ENCODE peak calls at places on chromosome 17, in four cellular contexts. One of them, this sample, is unnamed.
A peak's percentile ranks its signal among the peaks of the same experiment; 100 is the strongest.

GRCh38 chr17:13002761-13003453 is 14.9 kb downstream of the ELAC2 start:
- DNase-seq in H1: peak; percentile 90
- DNase-seq in trophoblast cell: peak; percentile 90
- DNase-seq in H9: peak; percentile 78
- DNase-seq in this sample: peak; percentile 74

GRCh38 chr17:40286473-40286872 is 1.2 kb upstream of the CDC6 start:
- DNase-seq in trophoblast cell: no peak
- DNase-seq in H1: no peak
- DNase-seq in H9: no peak
- DNase-seq in this sample: no peak

GRCh38 chr17:77332034-77332971 is 191.5 kb downstream of the SEC14L1 start:
- DNase-seq in H9: no peak
- DNase-seq in trophoblast cell: peak; percentile 73
- DNase-seq in H1: no peak
- DNase-seq in this sample: no peak

GRCh38 chr17:57750930-57751329 is 5.8 kb upstream of the CCDC182 start:
- DNase-seq in trophoblast cell: no peak
- DNase-seq in H1: no peak
- DNase-seq in H9: no peak
- DNase-seq in this sample: peak; percentile 14

GRCh38 chr17:67420994-67421393 is 43.9 kb downstream of the PITPNC1 start:
- DNase-seq in H1: no peak
- DNase-seq in trophoblast cell: no peak
- DNase-seq in H9: no peak
- DNase-seq in this sample: no peak

GRCh38 chr17:66359351-66359750 is 56.9 kb downstream of the PRKCA start:
- DNase-seq in H1: no peak
- DNase-seq in H9: no peak
- DNase-seq in trophoblast cell: no peak
- DNase-seq in this sample: no peak

GRCh38 chr17:48215583-48216139 is 108.1 kb downstream of the SNX11 start:
- DNase-seq in trophoblast cell: no peak
- DNase-seq in H1: peak; percentile 47
- DNase-seq in H9: peak; percentile 77
- DNase-seq in this sample: peak; percentile 79

GRCh38 chr17:7747586-7747985 is 30.0 kb downstream of the DNAH2 start:
- DNase-seq in H1: no peak
- DNase-seq in H9: no peak
- DNase-seq in trophoblast cell: peak; percentile 82
- DNase-seq in this sample: peak; percentile 66

GRCh38 chr17:34254651-34255380 is at the start of gene CCL2:
- DNase-seq in H9: peak; percentile 89
- DNase-seq in trophoblast cell: no peak
- DNase-seq in H1: peak; percentile 56
- DNase-seq in this sample: peak; percentile 96

GRCh38 chr17:77506371-77506991 is 365.7 kb downstream of the SEC14L1 start:
- DNase-seq in trophoblast cell: no peak
- DNase-seq in H1: no peak
- DNase-seq in H9: no peak
- DNase-seq in this sample: no peak

GRCh38 chr17:45228985-45229517 is 7.4 kb downstream of the FMNL1 start:
- DNase-seq in H1: no peak
- DNase-seq in trophoblast cell: peak; percentile 58
- DNase-seq in H9: peak; percentile 74
- DNase-seq in this sample: peak; percentile 82

GRCh38 chr17:2777242-2777867 is 18.9 kb upstream of the RAP1GAP2 start:
- DNase-seq in trophoblast cell: no peak
- DNase-seq in H1: peak; percentile 73
- DNase-seq in H9: peak; percentile 69
- DNase-seq in this sample: peak; percentile 44

GRCh38 chr17:30279156-30279555 is 12.6 kb downstream of the BLMH start:
- DNase-seq in H1: no peak
- DNase-seq in trophoblast cell: no peak
- DNase-seq in H9: no peak
- DNase-seq in this sample: no peak

GRCh38 chr17:66115246-66115645 is 76.7 kb downstream of the CEP112 start:
- DNase-seq in H1: no peak
- DNase-seq in H9: no peak
- DNase-seq in trophoblast cell: no peak
- DNase-seq in this sample: no peak

GRCh38 chr17:34579979-34580684 is 750 bp downstream of the TMEM132E start:
- DNase-seq in H1: peak; percentile 67
- DNase-seq in trophoblast cell: no peak
- DNase-seq in H9: peak; percentile 65
- DNase-seq in this sample: peak; percentile 56

GRCh38 chr17:77400445-77400870 is 259.7 kb downstream of the SEC14L1 start:
- DNase-seq in trophoblast cell: no peak
- DNase-seq in H9: peak; percentile 81
- DNase-seq in H1: no peak
- DNase-seq in this sample: peak; percentile 65

GRCh38 chr17:77815127-77815905 is 143.2 kb upstream of the TNRC6C start:
- DNase-seq in H1: no peak
- DNase-seq in trophoblast cell: no peak
- DNase-seq in H9: no peak
- DNase-seq in this sample: no peak

GRCh38 chr17:27494192-27495091 is 38.2 kb downstream of the KSR1 start:
- DNase-seq in H9: peak; percentile 67
- DNase-seq in H1: no peak
- DNase-seq in trophoblast cell: peak; percentile 74
- DNase-seq in this sample: peak; percentile 69

GRCh38 chr17:62756198-62756597 is 51.9 kb downstream of the MARCHF10 start:
- DNase-seq in trophoblast cell: no peak
- DNase-seq in H9: no peak
- DNase-seq in H1: no peak
- DNase-seq in this sample: no peak

GRCh38 chr17:36851230-36851629 is 86.0 kb upstream of the LHX1 start:
- DNase-seq in trophoblast cell: no peak
- DNase-seq in H1: no peak
- DNase-seq in H9: no peak
- DNase-seq in this sample: no peak

GRCh38 chr17:77446959-77447634 is 306.3 kb downstream of the SEC14L1 start:
- DNase-seq in H1: no peak
- DNase-seq in H9: no peak
- DNase-seq in trophoblast cell: no peak
- DNase-seq in this sample: no peak

GRCh38 chr17:12693640-12694039 is 27.9 kb downstream of the MYOCD start:
- DNase-seq in trophoblast cell: no peak
- DNase-seq in H1: no peak
- DNase-seq in H9: no peak
- DNase-seq in this sample: no peak

DNA sequence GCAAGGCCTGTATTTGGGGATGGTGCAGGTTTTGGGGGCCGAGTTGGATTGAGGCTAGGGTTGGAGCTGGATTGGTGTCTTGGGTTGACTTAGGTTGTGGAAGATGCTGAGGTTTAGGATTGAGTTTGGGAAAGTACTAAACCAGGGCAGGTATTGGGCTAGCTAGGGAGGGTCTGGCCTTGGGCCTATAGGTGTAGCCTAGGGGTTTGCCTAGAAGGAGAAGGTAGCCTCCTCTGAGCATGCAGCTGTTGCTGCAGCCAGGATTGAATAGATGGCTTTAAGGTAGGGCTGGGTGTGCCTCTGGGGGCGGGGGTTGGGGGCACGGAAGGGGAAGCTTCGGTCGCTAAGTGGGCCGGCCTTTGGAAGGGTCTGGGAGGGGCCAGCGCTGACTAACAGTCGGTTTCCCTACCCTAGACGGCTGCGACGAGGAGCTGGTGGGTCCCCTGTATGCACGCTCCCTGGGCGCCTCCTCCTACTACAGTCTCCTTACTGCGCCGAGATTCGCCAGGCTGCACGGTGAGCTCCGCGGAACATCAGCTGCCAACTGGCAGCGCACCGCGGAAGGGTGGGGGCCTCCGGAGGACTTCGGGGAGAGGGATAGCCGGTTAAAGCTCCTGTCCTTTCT is 1.2 kb downstream of the CNTNAP1 start:
- DNase-seq in trophoblast cell: no peak
- DNase-seq in H9: peak; percentile 71
- DNase-seq in H1: peak; percentile 66
- DNase-seq in this sample: peak; percentile 46
- H3K23ac ChIP-seq in trophoblast cell: no peak overlapping the region
- H3K23ac ChIP-seq in H9: no peak overlapping the region
- H3K23ac ChIP-seq in H1: no peak overlapping the region
- H3K23ac ChIP-seq in this sample: peak overlapping the region; percentile 48

GRCh38 chr17:64128787-64129514 is 993 bp downstream of the ERN1 start:
- DNase-seq in H9: peak; percentile 39
- DNase-seq in trophoblast cell: peak; percentile 79
- DNase-seq in H1: no peak
- DNase-seq in this sample: peak; percentile 42

GRCh38 chr17:64125937-64126336 is 4.0 kb downstream of the ERN1 start:
- DNase-seq in H9: no peak
- DNase-seq in H1: no peak
- DNase-seq in trophoblast cell: no peak
- DNase-seq in this sample: no peak

GRCh38 chr17:64123114-64123513 is 6.8 kb downstream of the ERN1 start:
- DNase-seq in H9: no peak
- DNase-seq in trophoblast cell: no peak
- DNase-seq in H1: no peak
- DNase-seq in this sample: no peak

GRCh38 chr17:64126918-64127317 is 3.0 kb downstream of the ERN1 start:
- DNase-seq in H9: no peak
- DNase-seq in trophoblast cell: no peak
- DNase-seq in H1: no peak
- DNase-seq in this sample: no peak

DNA sequence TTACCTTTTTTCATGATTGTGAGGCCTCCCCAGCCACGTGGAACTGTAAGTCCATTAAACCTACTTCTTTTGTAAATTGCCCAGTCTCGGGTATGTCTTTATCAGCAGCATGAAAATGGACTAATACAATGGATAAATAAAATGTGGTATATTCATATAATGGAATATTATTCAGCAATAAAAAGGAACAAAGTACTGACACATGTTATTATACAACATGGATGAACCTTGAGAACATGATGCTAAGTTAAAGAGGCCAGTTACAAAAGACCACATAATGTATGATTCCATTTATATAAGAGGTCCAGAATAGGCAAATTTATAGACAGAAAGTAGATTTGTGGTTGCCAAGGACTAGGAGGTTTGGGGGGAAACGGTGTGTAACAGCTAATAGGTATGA is 5.3 kb downstream of the ERN1 start:
- DNase-seq in H9: no peak
- DNase-seq in trophoblast cell: no peak
- DNase-seq in H1: no peak
- DNase-seq in this sample: no peak
- H3K79me2 ChIP-seq in H9: no peaks in the 10 kb centered on the region
- H3K79me2 ChIP-seq in trophoblast cell: peaks cover 3% of the 10 kb centered on the region
- H3K79me2 ChIP-seq in H1: no peaks in the 10 kb centered on the region
- H3K79me2 ChIP-seq in this sample: no peaks in the 10 kb centered on the region

GRCh38 chr17:1752425-1752941 is 9.4 kb upstream of the SERPINF1 start:
- DNase-seq in H1: no peak
- DNase-seq in trophoblast cell: no peak
- DNase-seq in H9: peak; percentile 76
- DNase-seq in this sample: peak; percentile 57

GRCh38 chr17:1753767-1754429 is 8.0 kb upstream of the SERPINF1 start:
- DNase-seq in trophoblast cell: no peak
- DNase-seq in H9: no peak
- DNase-seq in H1: no peak
- DNase-seq in this sample: no peak

GRCh38 chr17:1755993-1756306 is 5.9 kb upstream of the SERPINF1 start:
- DNase-seq in H1: no peak
- DNase-seq in trophoblast cell: no peak
- DNase-seq in H9: no peak
- DNase-seq in this sample: peak; percentile 27

GRCh38 chr17:1755252-1755992 is 6.4 kb upstream of the SERPINF1 start:
- DNase-seq in trophoblast cell: no peak
- DNase-seq in H9: no peak
- DNase-seq in H1: no peak
- DNase-seq in this sample: no peak

GRCh38 chr17:1754430-1755112 is 7.3 kb upstream of the SERPINF1 start:
- DNase-seq in trophoblast cell: no peak
- DNase-seq in H1: no peak
- DNase-seq in H9: no peak
- DNase-seq in this sample: no peak
- H3K23ac ChIP-seq in trophoblast cell: no peak overlapping the region
- H3K23ac ChIP-seq in H1: no peak overlapping the region
- H3K23ac ChIP-seq in H9: no peak overlapping the region
- H3K23ac ChIP-seq in this sample: no peak overlapping the region

GRCh38 chr17:10327640-10328039 is 45.2 kb downstream of the MYH13 start:
- DNase-seq in H9: peak; percentile 91
- DNase-seq in trophoblast cell: peak; percentile 98
- DNase-seq in H1: peak; percentile 97
- DNase-seq in this sample: peak; percentile 88

GRCh38 chr17:10328206-10328605 is 44.6 kb downstream of the MYH13 start:
- DNase-seq in H9: no peak
- DNase-seq in H1: no peak
- DNase-seq in trophoblast cell: peak; percentile 89
- DNase-seq in this sample: no peak

GRCh38 chr17:10323812-10324610 is 48.8 kb downstream of the MYH13 start:
- DNase-seq in trophoblast cell: no peak
- DNase-seq in H1: no peak
- DNase-seq in H9: no peak
- DNase-seq in this sample: no peak

GRCh38 chr17:10325036-10325435 is 47.8 kb downstream of the MYH13 start:
- DNase-seq in H9: no peak
- DNase-seq in H1: no peak
- DNase-seq in trophoblast cell: peak; percentile 38
- DNase-seq in this sample: no peak

DNA sequence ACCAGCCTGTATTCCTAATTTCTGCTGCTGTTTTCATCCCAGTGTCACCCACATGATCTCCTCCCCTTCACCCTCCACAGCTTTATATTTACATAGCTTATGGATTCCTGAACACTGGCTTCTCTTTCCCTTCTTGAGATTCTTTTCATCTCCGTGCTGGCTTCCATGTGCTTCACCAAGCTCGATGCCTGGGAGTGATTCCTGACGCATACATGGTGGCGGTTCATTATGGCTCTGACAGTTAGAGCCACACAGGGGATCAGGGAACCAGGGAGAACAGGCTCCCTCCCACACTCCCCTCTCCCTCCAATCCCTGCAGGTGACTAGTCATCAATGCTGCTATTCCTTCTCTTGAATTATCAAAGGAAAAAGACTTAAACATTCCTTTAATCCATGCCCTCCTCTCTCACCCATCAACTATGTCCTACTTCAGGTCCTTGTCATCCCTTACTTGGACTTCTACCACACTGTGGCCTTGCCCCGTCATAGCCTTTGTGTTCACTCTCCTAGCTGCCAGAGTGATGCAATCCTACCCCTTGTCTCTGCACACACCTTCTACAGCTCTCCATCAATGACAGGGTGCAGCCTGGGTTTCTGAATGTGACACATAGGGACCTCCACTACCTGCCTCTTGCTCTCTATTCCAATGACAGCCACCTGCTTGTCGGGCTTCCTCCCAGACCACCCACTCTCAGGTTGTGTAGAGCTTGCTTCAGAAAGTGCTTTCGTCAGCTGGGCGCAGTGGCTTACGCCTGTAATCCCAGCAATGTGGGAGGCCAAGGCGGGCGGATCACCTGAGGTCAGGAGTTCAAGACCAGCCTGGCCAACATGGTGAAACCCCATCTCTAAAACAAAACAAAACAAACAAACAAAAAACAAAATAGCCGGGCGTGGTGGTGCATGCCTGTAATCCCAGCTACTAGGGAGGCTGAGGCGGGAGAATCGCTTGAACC is 43.6 kb downstream of the MYH13 start:
- DNase-seq in H1: no peak
- DNase-seq in trophoblast cell: peak; percentile 70
- DNase-seq in H9: no peak
- DNase-seq in this sample: no peak
- H3K79me2 ChIP-seq in H1: no peaks in the 10 kb centered on the region
- H3K79me2 ChIP-seq in trophoblast cell: no peaks in the 10 kb centered on the region
- H3K79me2 ChIP-seq in H9: no peaks in the 10 kb centered on the region
- H3K79me2 ChIP-seq in this sample: no peaks in the 10 kb centered on the region